ENCODE peak calls at places on chromosomes 12 and 14, in ten cellular contexts. D is GM10248, R is psoas muscle, B is bronchial epithelial cell, O is GM20000, U is fibroblast of lung, W is Peyer's patch, C is cardiac fibroblast, G is A549, N is right lobe of liver. S is an unnamed sample.

GRCh38 chr14:21734457-21735074 is 60.9 kb upstream of the OR4E1 start:
- DNase-seq in G (peak), D (peak), O (peak), B (peak), R (no peak), N (no peak), C (peak), U (peak), W (no peak), S (no peak)

GRCh38 chr12:101414533-101415119 is 7.1 kb upstream of the ARL1 start:
- DNase-seq in N (no peak), B (peak), G (peak), U (peak), R (no peak), D (peak), O (peak), W (no peak), C (peak), S (peak)

GRCh38 chr12:31020385-31021166 is 53.1 kb upstream of the DDX11 start:
- DNase-seq in R (no peak), W (no peak), N (no peak), D (no peak), C (no peak), G (no peak), O (no peak), B (no peak), U (no peak), S (no peak)

GRCh38 chr14:49962616-49963015 is 69.7 kb downstream of the ARF6 start:
- DNase-seq in O (peak), C (no peak), D (peak), G (no peak), U (peak), W (peak), R (no peak), B (peak), N (no peak), S (no peak)

GRCh38 chr12:111244673-111245072 is 124.2 kb downstream of the PHETA1 start:
- DNase-seq in C (no peak), G (no peak), D (no peak), W (no peak), O (no peak), U (no peak), R (no peak), B (no peak), N (no peak), S (no peak)

GRCh38 chr14:65012353-65012752 is 25.7 kb downstream of the FNTB start:
- DNase-seq in O (no peak), W (no peak), N (no peak), G (no peak), C (no peak), U (no peak), R (no peak), D (no peak), B (no peak), S (no peak)

GRCh38 chr14:22606380-22606779 is 8.3 kb downstream of the ABHD4 start:
- DNase-seq in C (peak), W (no peak), G (peak), D (no peak), R (no peak), B (peak), U (no peak), N (no peak), O (no peak), S (no peak)

GRCh38 chr14:34951286-34951685 is 31.5 kb upstream of the SRP54 start:
- DNase-seq in G (no peak), D (no peak), W (no peak), U (peak), R (no peak), B (no peak), C (peak), O (no peak), N (no peak), S (peak)

GRCh38 chr14:99320621-99321235 is 48.7 kb upstream of the BCL11B start:
- DNase-seq in C (no peak), D (peak), B (no peak), G (no peak), R (no peak), U (no peak), O (no peak), N (no peak), W (no peak), S (no peak)

GRCh38 chr12:22406622-22407021 is 72.1 kb upstream of the ST8SIA1 start:
- DNase-seq in U (no peak), R (no peak), W (no peak), C (no peak), B (peak), O (no peak), G (no peak), N (no peak), D (no peak), S (no peak)

GRCh38 chr14:22533057-22533704 is 55.8 kb downstream of the DAD1 start:
- DNase-seq in G (no peak), N (no peak), U (no peak), W (no peak), C (no peak), R (no peak), B (no peak), O (no peak), D (no peak), S (no peak)

GRCh38 chr12:27785882-27786570 is 6.0 kb upstream of the MANSC4 start:
- DNase-seq in G (no peak), U (peak), B (peak), W (no peak), C (peak), N (no peak), O (no peak), D (no peak), R (no peak), S (no peak)

GRCh38 chr14:95064734-95065133 is 92.6 kb downstream of the DICER1 start:
- DNase-seq in W (no peak), C (no peak), B (no peak), N (no peak), G (no peak), R (no peak), U (no peak), D (no peak), O (no peak), S (no peak)

GRCh38 chr12:19186722-19187661 is 57.5 kb downstream of the PLEKHA5 start:
- DNase-seq in U (peak), R (no peak), C (peak), N (no peak), D (peak), G (peak), B (peak), O (peak), W (no peak), S (peak)

GRCh38 chr12:109770104-109770860 is 56.7 kb downstream of the FAM222A start:
- DNase-seq in B (no peak), O (no peak), N (peak), U (no peak), W (no peak), C (no peak), D (no peak), G (no peak), R (no peak), S (no peak)

GRCh38 chr12:29317556-29318363 is 63.2 kb downstream of the ERGIC2 start:
- DNase-seq in R (no peak), D (peak), U (peak), G (peak), B (peak), C (peak), N (no peak), W (no peak), O (peak), S (no peak)

GRCh38 chr12:22396253-22396652 is 61.7 kb upstream of the ST8SIA1 start:
- DNase-seq in C (no peak), R (no peak), G (no peak), U (no peak), O (no peak), D (no peak), B (no peak), N (no peak), W (no peak), S (no peak)

GRCh38 chr12:10082057-10082874 is 16.5 kb downstream of the CLEC1A start:
- DNase-seq in N (no peak), C (no peak), O (no peak), U (no peak), B (no peak), W (no peak), D (no peak), G (no peak), R (no peak), S (no peak)

GRCh38 chr14:97771340-97772045 is 974.3 kb downstream of the VRK1 start:
- DNase-seq in D (no peak), B (peak), C (no peak), G (no peak), N (no peak), U (peak), W (no peak), R (no peak), O (no peak), S (no peak)

GRCh38 chr14:58722433-58722832 is 84.7 kb downstream of the DACT1 start:
- DNase-seq in U (no peak), R (no peak), N (no peak), W (no peak), O (no peak), C (peak), D (no peak), G (no peak), B (no peak), S (no peak)

GRCh38 chr12:100840748-100841147 is 46.2 kb downstream of the ANO4 start:
- DNase-seq in O (no peak), U (no peak), W (no peak), R (no peak), D (no peak), N (no peak), C (no peak), G (no peak), B (no peak), S (no peak)

GRCh38 chr14:20690848-20691640 is 2.5 kb downstream of the ANG start:
- DNase-seq in W (peak), O (peak), B (peak), N (no peak), G (peak), U (peak), C (peak), R (no peak), D (peak), S (no peak)

GRCh38 chr14:64324461-64325255 is 30.5 kb upstream of the ESR2 start:
- DNase-seq in B (peak), W (no peak), C (peak), U (peak), G (no peak), N (no peak), D (no peak), O (no peak), R (no peak), S (no peak)

GRCh38 chr12:116541547-116542344 is 17.4 kb upstream of the MAP1LC3B2 start:
- DNase-seq in G (no peak), U (no peak), W (no peak), N (no peak), R (no peak), B (no peak), O (no peak), D (no peak), C (no peak), S (no peak)

GRCh38 chr12:54958048-54958658 is 26.4 kb downstream of the TESPA1 start:
- DNase-seq in U (peak), N (no peak), O (peak), G (peak), B (peak), C (peak), W (no peak), R (no peak), D (peak), S (peak)
- TF ChIP-seq CTCF in U (peak), N (peak), O (peak), G (peak), B (peak), C (peak), W (peak), R (peak), D (peak), S (peak)

GRCh38 chr14:102419276-102419675 is 56.5 kb downstream of the TECPR2 start:
- DNase-seq in O (no peak), R (no peak), N (no peak), W (no peak), C (no peak), D (no peak), U (no peak), G (no peak), B (no peak), S (no peak)

GRCh38 chr14:102424520-102424919 is 61.8 kb downstream of the TECPR2 start:
- DNase-seq in C (no peak), G (no peak), U (no peak), O (no peak), R (no peak), W (no peak), D (no peak), B (no peak), N (no peak), S (no peak)

GRCh38 chr14:102418853-102419240 is 56.1 kb downstream of the TECPR2 start:
- DNase-seq in R (no peak), B (no peak), W (no peak), O (peak), G (no peak), D (no peak), U (no peak), C (no peak), N (no peak), S (no peak)

GRCh38 chr14:102419716-102420115 is 57.0 kb downstream of the TECPR2 start:
- DNase-seq in C (no peak), G (no peak), R (no peak), B (no peak), N (no peak), D (peak), U (no peak), O (peak), W (no peak), S (no peak)

GRCh38 chr14:102421366-102422057 is 58.8 kb downstream of the TECPR2 start:
- DNase-seq in D (no peak), B (no peak), C (no peak), R (no peak), W (no peak), G (no peak), N (no peak), O (no peak), U (no peak), S (no peak)
- TF ChIP-seq CTCF in D (no peak), B (no peak), C (no peak), R (no peak), W (no peak), G (no peak), N (no peak), O (no peak), U (no peak), S (no peak)

GRCh38 chr14:55749946-55750345 is 169.9 kb downstream of the KTN1 start:
- DNase-seq in N (no peak), D (no peak), W (no peak), B (no peak), R (no peak), O (no peak), G (no peak), U (no peak), C (no peak), S (no peak)
- TF ChIP-seq CTCF in N (no peak), D (no peak), W (no peak), B (no peak), R (no peak), O (peak), G (no peak), U (no peak), C (no peak), S (no peak)

GRCh38 chr12:71685961-71686657 is at the start of gene TMEM19:
- DNase-seq in R (peak), U (peak), N (peak), C (peak), G (peak), B (peak), W (peak), O (peak), D (peak), S (peak)
- TF ChIP-seq CTCF in R (no peak), U (peak), N (peak), C (peak), G (peak), B (peak), W (peak), O (peak), D (peak), S (peak)

GRCh38 chr14:103281496-103282231 is 52.4 kb upstream of the EIF5 start:
- DNase-seq in U (peak), C (peak), D (no peak), R (no peak), B (peak), W (no peak), O (no peak), G (peak), N (peak), S (peak)
- TF ChIP-seq CTCF in U (peak), C (peak), D (no peak), R (peak), B (peak), W (peak), O (no peak), G (peak), N (peak), S (peak)

GRCh38 chr12:51975196-51975595 is 23.7 kb downstream of the ACVR1B start:
- DNase-seq in D (no peak), R (no peak), C (no peak), G (no peak), N (no peak), W (no peak), O (no peak), B (no peak), U (no peak), S (no peak)
- TF ChIP-seq CTCF in D (no peak), R (no peak), C (no peak), G (no peak), N (no peak), W (no peak), O (no peak), B (no peak), U (no peak), S (no peak)

DNA sequence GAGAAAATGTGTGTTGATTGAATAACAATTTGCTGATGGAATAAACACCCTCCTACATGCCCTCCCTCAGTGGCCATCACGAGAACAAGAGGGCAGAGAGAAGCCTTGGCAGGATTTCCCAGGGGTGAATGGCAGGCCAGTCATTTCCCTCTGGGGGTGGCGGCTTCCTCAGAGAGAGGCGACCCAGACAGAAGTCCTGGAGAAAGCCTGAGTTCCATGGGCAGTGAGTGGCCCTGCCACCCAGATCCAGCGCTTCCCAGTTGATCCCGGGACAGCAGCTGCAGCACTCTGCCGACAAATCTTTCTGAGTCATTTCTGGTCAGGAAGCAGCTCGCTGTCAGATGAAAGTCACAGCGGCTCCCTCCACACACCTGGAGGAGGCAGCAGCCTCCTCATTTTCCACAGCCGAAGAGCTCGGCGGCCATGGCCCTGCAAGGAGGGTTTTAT is 123.0 kb downstream of the SCARB1 start:
- DNase-seq in C (peak), B (peak), R (peak), N (peak), D (peak), W (no peak), U (peak), O (peak), G (peak), S (no peak)
- TF ChIP-seq CTCF in C (no peak), B (peak), R (peak), N (no peak), D (no peak), W (no peak), U (no peak), O (no peak), G (no peak), S (no peak)

S was measured in AG09319.